ENCODE peak calls at places on chromosome 21, in eight cellular contexts. S is stimulated activated naive B cell treated with anti-CD40 and anti-IgM and Interleukin-4, amounts not matched to agents 10 μg/mL and 1 μg/mL and 100 μg/mL, for 72 hours; W is Ammon's horn; O is ureter; N is heart left ventricle; L is body of pancreas; D is cardiac fibroblast; A is endothelial cell. Z is an unnamed sample.
A peak's percentile ranks its signal among the peaks of the same experiment; 100 is the strongest.

GRCh38 chr21:45309069-45309521 is 21.4 kb upstream of the POFUT2 start:
- DNase-seq in S (no peak), N (peak; percentile 78), W (no peak), O (no peak), D (peak; percentile 74), L (peak; percentile 65), A (peak; percentile 88), Z (peak; percentile 91)

GRCh38 chr21:36584980-36585940 is 105.3 kb upstream of the CLDN14 start:
- DNase-seq in L (no peak), A (no peak), S (no peak), N (no peak), O (no peak), D (no peak), W (no peak), Z (no peak)

GRCh38 chr21:33587792-33588484 is 546 bp downstream of the DONSON start:
- DNase-seq in S (no peak), A (peak; percentile 31), W (peak; percentile 33), L (peak; percentile 50), N (peak; percentile 50), D (peak; percentile 41), O (peak; percentile 50), Z (peak; percentile 63)

GRCh38 chr21:46294647-46295176 is 8.6 kb downstream of the YBEY start:
- DNase-seq in S (no peak), D (peak; percentile 47), O (no peak), A (no peak), N (peak; percentile 38), L (peak; percentile 17), W (no peak), Z (no peak)

GRCh38 chr21:36994501-36995189 is 11.9 kb upstream of the RIPPLY3 start:
- DNase-seq in W (no peak), N (no peak), L (no peak), S (no peak), D (no peak), A (peak; percentile 22), O (no peak), Z (no peak)

GRCh38 chr21:37753122-37753599 is 163.1 kb downstream of the KCNJ6 start:
- DNase-seq in S (no peak), O (no peak), D (no peak), W (no peak), N (no peak), A (no peak), L (peak; percentile 25), Z (no peak)

GRCh38 chr21:42395910-42396625 is at the start of gene TMPRSS3:
- DNase-seq in A (no peak), S (no peak), O (no peak), D (no peak), L (no peak), W (no peak), N (no peak), Z (peak; percentile 13)

GRCh38 chr21:27590271-27590670 is 623.4 kb upstream of the ADAMTS5 start:
- DNase-seq in L (peak; percentile 5), N (peak; percentile 36), W (no peak), O (no peak), D (peak; percentile 83), A (no peak), S (no peak), Z (no peak)

GRCh38 chr21:36113647-36114428 is 21.0 kb upstream of the CBR3 start:
- DNase-seq in S (no peak), N (no peak), D (no peak), O (peak; percentile 84), A (no peak), L (peak; percentile 49), W (no peak), Z (no peak)

GRCh38 chr21:17783816-17784598 is 35.1 kb downstream of the C21orf91 start:
- DNase-seq in W (no peak), A (no peak), N (no peak), L (no peak), D (no peak), S (no peak), O (no peak), Z (no peak)

GRCh38 chr21:21200103-21200938 is 202.1 kb downstream of the NCAM2 start:
- DNase-seq in S (no peak), D (peak; percentile 99), A (no peak), N (peak; percentile 24), L (peak; percentile 12), O (peak; percentile 44), W (no peak), Z (peak; percentile 73)

GRCh38 chr21:45850181-45850580 is 131.4 kb upstream of the COL6A1 start:
- DNase-seq in W (no peak), S (no peak), D (no peak), N (no peak), O (no peak), A (no peak), L (no peak), Z (no peak)

GRCh38 chr21:42089093-42089631 is 18.0 kb downstream of the UMODL1 start:
- DNase-seq in S (no peak), W (no peak), O (no peak), A (no peak), L (no peak), N (no peak), D (no peak), Z (no peak)

GRCh38 chr21:36132691-36133090 is 2.2 kb upstream of the CBR3 start:
- DNase-seq in A (no peak), L (no peak), W (no peak), O (no peak), S (no peak), D (no peak), N (no peak), Z (peak; percentile 79)

GRCh38 chr21:40902299-40902698 is 55.3 kb upstream of the DSCAM start:
- DNase-seq in D (no peak), W (peak; percentile 84), L (peak; percentile 24), S (no peak), O (no peak), A (no peak), N (no peak), Z (no peak)

GRCh38 chr21:32794643-32795042 is 23.1 kb upstream of the PAXBP1 start:
- DNase-seq in W (peak; percentile 48), N (no peak), L (no peak), A (no peak), S (no peak), O (no peak), D (peak; percentile 46), Z (no peak)

GRCh38 chr21:46594276-46594675 is 10.6 kb downstream of the S100B start:
- DNase-seq in A (no peak), W (no peak), L (no peak), O (no peak), D (no peak), S (no peak), N (no peak), Z (no peak)

GRCh38 chr21:40901690-40902089 is 54.7 kb upstream of the DSCAM start:
- DNase-seq in N (peak; percentile 41), S (no peak), L (no peak), O (no peak), D (no peak), A (no peak), W (peak; percentile 29), Z (no peak)

GRCh38 chr21:42513151-42513984 is at the start of gene SLC37A1:
- DNase-seq in D (no peak), L (peak; percentile 53), A (peak; percentile 42), S (peak; percentile 28), N (no peak), O (peak; percentile 50), W (no peak), Z (no peak)

GRCh38 chr21:21712761-21713558 is 714.8 kb downstream of the NCAM2 start:
- DNase-seq in D (peak; percentile 79), L (no peak), W (peak; percentile 51), S (no peak), N (no peak), A (no peak), O (no peak), Z (no peak)

GRCh38 chr21:9839011-9839661 is 682.2 kb upstream of the TPTE start:
- DNase-seq in S (no peak), A (no peak), D (no peak), W (peak; percentile 2), O (no peak), N (no peak), L (no peak), Z (peak; percentile 59)

GRCh38 chr21:16563795-16564194 is 834.0 kb downstream of the USP25 start:
- DNase-seq in A (no peak), O (no peak), D (peak; percentile 58), L (peak; percentile 47), W (no peak), S (no peak), N (no peak), Z (no peak)

GRCh38 chr21:33378081-33378480 is 25.1 kb upstream of the IFNGR2 start:
- DNase-seq in D (no peak), S (no peak), O (no peak), W (no peak), N (no peak), A (no peak), L (no peak), Z (no peak)

GRCh38 chr21:24023402-24023801 is 1583.9 kb downstream of the MRPL39 start:
- DNase-seq in A (no peak), D (no peak), W (peak; percentile 7), N (no peak), O (no peak), S (no peak), L (no peak), Z (no peak)

GRCh38 chr21:42524341-42525227 is 10.9 kb downstream of the SLC37A1 start:
- DNase-seq in N (peak; percentile 65), D (peak; percentile 26), S (peak; percentile 90), W (no peak), L (peak; percentile 62), O (peak; percentile 71), A (no peak), Z (peak; percentile 67)

GRCh38 chr21:33022828-33023573 is 2.7 kb upstream of the OLIG2 start:
- DNase-seq in L (no peak), O (no peak), A (no peak), N (no peak), D (no peak), W (no peak), S (no peak), Z (no peak)

GRCh38 chr21:45070970-45071369 is 3.4 kb upstream of the ADARB1 start:
- DNase-seq in A (no peak), O (no peak), N (no peak), W (no peak), S (no peak), L (no peak), D (no peak), Z (no peak)

GRCh38 chr21:33662046-33662445 is 19.7 kb downstream of the ITSN1 start:
- DNase-seq in D (no peak), W (no peak), A (no peak), N (no peak), L (no peak), O (no peak), S (no peak), Z (no peak)

GRCh38 chr21:44423312-44423821 is 31.9 kb upstream of the LRRC3 start:
- DNase-seq in L (no peak), A (peak; percentile 1), D (no peak), S (peak; percentile 15), W (no peak), N (peak; percentile 11), O (peak; percentile 24), Z (peak; percentile 61)

GRCh38 chr21:45326169-45326833 is 38.6 kb upstream of the POFUT2 start:
- DNase-seq in S (no peak), W (peak; percentile 87), D (peak; percentile 63), N (no peak), A (no peak), O (no peak), L (no peak), Z (peak; percentile 46)

GRCh38 chr21:42777757-42778344 is 101.5 kb downstream of the WDR4 start:
- DNase-seq in N (no peak), D (no peak), W (peak; percentile 57), S (peak; percentile 46), A (no peak), O (no peak), L (no peak), Z (no peak)

GRCh38 chr21:31372176-31372765 is 28.2 kb upstream of the TIAM1 start:
- DNase-seq in A (no peak), W (no peak), O (no peak), L (no peak), D (no peak), N (no peak), S (no peak), Z (no peak)